ENCODE peak calls at places on chromosome 11, in eight cellular contexts. O is astrocyte of the spinal cord, M is tibial artery, V is bronchial epithelial cell, Z is kidney epithelial cell, I is AG10803, B is testis, P is cardiac fibroblast. F is an unnamed sample.

GRCh38 chr11:60991457-60991856 is 20.0 kb downstream of the CD6 start:
- DNase-seq in B (no peak), V (no peak), M (no peak), Z (no peak), O (no peak), P (no peak), I (no peak), F (no peak)

GRCh38 chr11:9269492-9270030 is 4.4 kb upstream of the DENND5A start:
- DNase-seq in M (no peak), V (no peak), I (peak), Z (no peak), B (no peak), O (no peak), P (peak), F (no peak)

GRCh38 chr11:32005786-32006406 is 85.0 kb upstream of the RCN1 start:
- DNase-seq in Z (peak), M (no peak), V (peak), O (peak), P (peak), I (peak), B (peak), F (peak)

GRCh38 chr11:35077709-35078695 is 61.0 kb upstream of the CD44 start:
- DNase-seq in M (no peak), I (peak), O (peak), V (peak), B (no peak), Z (peak), P (peak), F (peak)

GRCh38 chr11:77883775-77884174 is 62.8 kb downstream of the AAMDC start:
- DNase-seq in Z (no peak), I (peak), B (no peak), P (no peak), M (no peak), O (no peak), V (no peak), F (no peak)

GRCh38 chr11:74311352-74311926 is at the start of gene P4HA3:
- DNase-seq in O (peak), M (peak), Z (no peak), B (peak), V (peak), I (peak), P (peak), F (peak)

GRCh38 chr11:15258433-15259350 is 144.0 kb downstream of the INSC start:
- DNase-seq in I (peak), M (no peak), Z (peak), P (peak), B (peak), O (peak), V (peak), F (no peak)

GRCh38 chr11:109644158-109644557 is 222.2 kb downstream of the C11orf87 start:
- DNase-seq in O (peak), I (peak), M (no peak), P (no peak), V (no peak), Z (no peak), B (no peak), F (no peak)

GRCh38 chr11:46116007-46116711 is 5.1 kb downstream of the PHF21A start:
- DNase-seq in Z (no peak), V (no peak), M (no peak), O (no peak), B (no peak), I (no peak), P (no peak), F (no peak)

GRCh38 chr11:121058941-121059340 is 35.0 kb downstream of the TBCEL start:
- DNase-seq in M (no peak), I (no peak), P (no peak), B (no peak), O (no peak), Z (no peak), V (no peak), F (no peak)

GRCh38 chr11:120566176-120566575 is 54.6 kb downstream of the GRIK4 start:
- DNase-seq in O (peak), M (no peak), B (no peak), V (peak), P (peak), I (no peak), Z (no peak), F (no peak)

GRCh38 chr11:61777234-61778090 is 14.9 kb downstream of the TMEM258 start:
- DNase-seq in Z (no peak), I (no peak), M (no peak), O (no peak), B (peak), P (no peak), V (no peak), F (no peak)

GRCh38 chr11:62923634-62924411 is 2.7 kb upstream of the CHRM1 start:
- DNase-seq in M (no peak), V (no peak), P (no peak), O (no peak), Z (no peak), B (no peak), I (no peak), F (no peak)

GRCh38 chr11:7577226-7577882 is 63.6 kb downstream of the PPFIBP2 start:
- DNase-seq in V (no peak), B (peak), M (peak), Z (no peak), I (peak), O (peak), P (no peak), F (no peak)

GRCh38 chr11:31355131-31355530 is 14.4 kb downstream of the DCDC1 start:
- DNase-seq in I (peak), B (no peak), Z (no peak), P (peak), M (no peak), V (peak), O (no peak), F (no peak)

GRCh38 chr11:134949121-134949591 is 537.1 kb upstream of the B3GAT1 start:
- DNase-seq in B (no peak), P (peak), O (peak), M (peak), V (peak), Z (peak), I (peak), F (peak)

GRCh38 chr11:64129403-64129802 is 36.5 kb downstream of the MACROD1 start:
- DNase-seq in O (no peak), V (no peak), P (no peak), Z (no peak), B (no peak), I (no peak), M (no peak), F (no peak)

GRCh38 chr11:8610532-8611116 is 16.6 kb upstream of the STK33 start:
- DNase-seq in Z (peak), P (no peak), O (peak), I (no peak), V (peak), M (no peak), B (no peak), F (no peak)

GRCh38 chr11:46360878-46361277 is 13.6 kb downstream of the DGKZ start:
- DNase-seq in O (no peak), M (no peak), I (peak), Z (no peak), P (peak), B (no peak), V (no peak), F (no peak)

GRCh38 chr11:101478587-101479375 is 105.0 kb downstream of the TRPC6 start:
- DNase-seq in P (no peak), Z (no peak), O (no peak), B (no peak), I (no peak), V (peak), M (no peak), F (no peak)

GRCh38 chr11:111598546-111598945 is 3.7 kb upstream of the SIK2 start:
- DNase-seq in Z (no peak), B (peak), M (no peak), O (no peak), V (peak), P (peak), I (peak), F (peak)

GRCh38 chr11:68855205-68855978 is 13.7 kb upstream of the CPT1A start:
- DNase-seq in M (peak), O (peak), Z (no peak), I (peak), B (peak), P (peak), V (no peak), F (peak)

GRCh38 chr11:17498058-17498457 is 21.4 kb upstream of the ABCC8 start:
- DNase-seq in M (no peak), P (no peak), B (no peak), I (no peak), Z (no peak), V (no peak), O (no peak), F (no peak)

GRCh38 chr11:96188625-96189006 is 154.4 kb downstream of the MAML2 start:
- DNase-seq in Z (no peak), M (no peak), I (peak), V (no peak), O (peak), B (no peak), P (peak), F (no peak)

GRCh38 chr11:44266056-44266780 is 43.7 kb downstream of the ALX4 start:
- DNase-seq in M (peak), B (no peak), I (no peak), P (no peak), Z (no peak), O (no peak), V (no peak), F (no peak)

GRCh38 chr11:8839957-8840945 is 70.7 kb upstream of the AKIP1 start:
- DNase-seq in P (peak), Z (no peak), I (peak), B (peak), M (no peak), V (peak), O (peak), F (peak)

GRCh38 chr11:61161190-61162091 is at the start of gene VPS37C:
- DNase-seq in B (peak), O (peak), M (peak), V (peak), P (peak), I (peak), Z (peak), F (peak)

GRCh38 chr11:66686100-66686785 is 8.6 kb upstream of the RBM4B start:
- DNase-seq in B (no peak), P (no peak), V (peak), Z (no peak), I (no peak), M (no peak), O (no peak), F (no peak)

GRCh38 chr11:64593156-64594105 is 2.4 kb downstream of the SLC22A12 start:
- DNase-seq in O (no peak), P (no peak), Z (no peak), M (no peak), I (no peak), B (no peak), V (no peak), F (no peak)

GRCh38 chr11:120746836-120747609 is 235.5 kb downstream of the GRIK4 start:
- DNase-seq in I (no peak), O (no peak), M (no peak), B (no peak), V (peak), P (peak), Z (no peak), F (no peak)

GRCh38 chr11:26842458-26842841 is 120.6 kb upstream of the SLC5A12 start:
- DNase-seq in O (no peak), M (peak), B (no peak), V (peak), I (peak), P (peak), Z (no peak), F (no peak)

GRCh38 chr11:72240461-72241289 is 3.3 kb downstream of the PHOX2A start:
- DNase-seq in I (no peak), Z (no peak), V (no peak), B (no peak), O (no peak), M (no peak), P (peak), F (no peak)

GRCh38 chr11:70471254-70471653 is 72.9 kb downstream of the CTTN start:
- DNase-seq in V (peak), Z (no peak), B (no peak), M (no peak), O (no peak), P (peak), I (no peak), F (peak)

GRCh38 chr11:78192911-78193341 is 4.2 kb downstream of the USP35 start:
- DNase-seq in Z (no peak), V (no peak), B (no peak), I (no peak), P (peak), M (peak), O (no peak), F (no peak)

GRCh38 chr11:46315033-46315738 is 32.1 kb upstream of the DGKZ start:
- DNase-seq in B (peak), M (no peak), V (peak), O (peak), Z (no peak), P (peak), I (peak), F (peak)

GRCh38 chr11:35852056-35852455 is 91.8 kb upstream of the LDLRAD3 start:
- DNase-seq in I (no peak), B (no peak), O (no peak), M (peak), V (no peak), P (peak), Z (no peak), F (no peak)

DNA sequence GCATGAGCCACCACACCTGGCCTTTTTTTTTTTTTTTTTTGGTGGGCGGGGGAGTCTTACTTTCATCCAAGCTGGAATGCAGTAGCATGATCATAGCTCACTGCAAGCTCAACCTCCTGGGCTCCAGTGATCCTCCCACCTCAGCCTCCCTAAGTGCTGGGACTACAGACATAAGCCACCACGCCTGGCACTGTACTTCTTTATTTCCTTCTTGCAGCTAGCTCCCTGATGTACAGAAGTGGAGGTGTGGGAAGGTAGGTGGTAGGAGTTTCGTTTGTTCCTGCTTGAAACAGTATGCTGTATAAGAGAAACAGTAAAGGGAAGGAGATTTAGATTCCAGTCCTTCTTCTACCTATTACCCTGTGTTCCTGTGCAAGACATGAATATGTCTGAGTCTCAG is 72.1 kb downstream of the WNT11 start:
- DNase-seq in O (no peak), M (no peak), P (no peak), V (no peak), I (no peak), Z (no peak), B (no peak), F (no peak)
- H3K4me3 ChIP-seq in O (no peak), M (no peak), P (no peak), V (no peak), I (no peak), Z (no peak), B (no peak), F (no peak)

DNA sequence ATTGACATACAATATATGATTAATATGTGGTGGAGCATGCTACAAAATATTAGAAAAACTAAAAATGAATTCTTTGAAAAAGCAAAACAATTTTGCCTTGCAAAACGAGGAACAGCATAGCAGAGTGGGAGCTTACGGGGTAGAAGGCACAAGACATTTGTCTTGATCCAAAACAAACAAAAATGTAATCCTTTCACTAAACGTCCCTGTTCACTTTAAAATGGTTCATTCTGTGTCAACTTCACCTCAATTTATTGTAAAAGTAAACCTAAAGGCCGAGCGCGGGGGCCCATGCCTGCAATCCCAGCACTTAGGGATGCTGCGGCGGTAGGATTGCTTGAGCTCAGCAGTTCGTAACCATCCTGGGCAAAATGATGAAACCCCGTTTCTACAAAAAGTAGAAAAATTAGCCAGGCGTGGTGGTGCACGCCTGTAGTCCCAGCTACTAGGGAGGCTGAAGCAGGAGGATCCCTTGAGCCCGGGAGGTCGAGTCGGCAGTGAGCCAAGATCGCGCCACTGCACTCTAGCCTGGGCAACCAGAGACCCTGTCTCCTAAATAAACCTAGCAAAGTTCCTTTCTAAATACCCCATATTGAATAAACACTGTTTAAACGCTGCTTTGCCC is 2.0 kb downstream of the PRDM10 start:
- DNase-seq in B (no peak), O (no peak), M (no peak), Z (no peak), I (no peak), V (no peak), P (no peak), F (no peak)
- H3K4me3 ChIP-seq in B (peak), O (peak), M (peak), Z (peak), I (no peak), V (no peak), P (no peak), F (peak)

DNA sequence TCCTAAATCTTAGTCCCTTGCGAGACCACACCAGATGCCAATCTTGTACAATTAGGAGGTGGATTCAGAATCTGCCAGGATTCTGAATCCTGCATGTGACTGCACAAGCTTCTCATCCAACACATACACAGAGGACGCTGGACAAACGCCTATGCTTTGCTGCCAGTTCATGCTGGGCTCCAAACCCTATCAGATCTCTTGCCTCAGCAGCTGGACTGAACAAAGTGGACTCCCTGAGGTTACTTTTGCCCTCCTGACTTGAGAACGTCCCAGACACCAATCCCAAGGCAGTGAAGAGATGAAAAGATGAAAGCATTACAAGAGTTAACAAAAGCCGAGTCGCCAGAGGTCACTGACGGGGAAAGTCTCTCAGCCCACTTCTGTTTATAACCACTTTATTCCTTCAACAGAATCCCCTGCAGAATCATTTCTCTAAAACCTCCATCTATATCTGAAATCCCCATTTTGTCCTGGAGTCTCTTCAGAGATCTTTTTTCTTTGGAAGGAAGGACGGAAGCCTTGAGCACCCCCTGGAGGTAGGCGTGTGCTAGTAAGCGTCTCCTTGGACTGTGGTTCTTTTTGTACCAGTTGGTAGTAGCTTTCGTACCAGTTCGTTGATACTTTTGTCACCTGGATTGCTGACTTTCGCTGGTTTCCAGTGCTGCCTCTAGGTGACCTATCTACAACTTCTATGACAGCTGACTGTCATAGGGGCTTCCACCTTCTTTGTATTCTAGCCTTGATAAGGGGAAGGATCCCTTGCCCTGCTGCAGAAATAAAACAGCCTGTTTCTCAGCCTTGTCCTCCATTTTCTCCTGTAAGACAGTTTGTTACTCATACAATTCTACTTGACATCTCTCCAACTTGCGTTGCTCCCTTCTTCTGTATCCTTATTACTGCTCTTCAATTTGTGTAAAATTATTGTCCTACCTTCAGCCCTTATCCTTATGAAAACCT is 26.1 kb upstream of the EED start:
- DNase-seq in B (peak), P (peak), V (peak), I (peak), O (peak), M (peak), Z (peak), F (peak)
- H3K4me3 ChIP-seq in B (peak), P (no peak), V (no peak), I (peak), O (peak), M (peak), Z (no peak), F (peak)

GRCh38 chr11:1199689-1200610 is 22.9 kb upstream of the MUC5B start:
- DNase-seq in M (no peak), Z (no peak), P (no peak), V (no peak), B (no peak), O (no peak), I (no peak), F (no peak)
- H3K4me3 ChIP-seq in M (no peak), Z (no peak), P (no peak), V (no peak), B (no peak), O (no peak), I (no peak), F (no peak)

DNA sequence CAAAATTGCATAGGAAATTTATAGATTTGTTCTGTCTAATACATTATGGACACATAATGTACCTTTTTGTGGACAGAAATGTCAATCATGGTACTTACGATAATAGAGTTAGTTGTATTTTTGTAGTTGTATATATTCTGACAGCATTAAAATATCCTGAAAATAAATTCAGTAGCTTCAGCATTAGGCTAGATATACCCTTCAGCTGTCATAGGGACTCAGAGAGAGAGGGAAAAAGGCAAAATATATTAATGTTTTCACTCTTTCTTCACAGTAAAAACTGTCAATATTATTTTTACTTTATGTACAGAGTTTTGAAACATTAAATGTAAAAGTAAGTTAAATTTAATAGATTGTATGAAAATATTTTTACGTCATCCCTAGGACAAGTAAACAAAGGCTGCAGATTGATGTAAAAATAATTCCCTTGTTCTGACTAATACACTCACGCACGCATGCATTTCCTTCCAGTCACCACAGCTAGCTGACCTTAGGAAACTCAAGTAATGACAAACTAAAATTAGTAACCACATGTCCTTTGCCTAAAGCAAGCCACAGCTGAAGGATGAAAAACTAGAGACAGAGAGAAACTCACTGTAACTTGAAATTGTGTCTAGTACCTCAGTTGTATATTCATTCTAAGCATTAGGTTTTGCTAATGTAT is 104.7 kb upstream of the CARD18 start:
- DNase-seq in V (peak), M (peak), I (peak), B (peak), P (peak), O (peak), Z (peak), F (peak)
- H3K4me3 ChIP-seq in V (no peak), M (no peak), I (no peak), B (no peak), P (no peak), O (no peak), Z (no peak), F (no peak)

F was measured in MG63.